ENCODE peak calls at places on chromosome 17, in nine cellular contexts. P is PC-3; I is kidney tubule cell; O is heart right ventricle; H is NCI-H1105 treated with DMSO at 0.1 percent for 48 hours; D is cardiac fibroblast; N is stimulated activated CD4-positive, alpha-beta T cell treated with anti-CD3 and anti-CD28 coated beads, Interleukin-4, amount 100 ng/mL, for 4 hours; W is islet precursor cell; F is type B pancreatic cell. A is an unnamed sample.
A peak's percentile ranks its signal among the peaks of the same experiment; 100 is the strongest.

GRCh38 chr17:75430159-75430748 is 24.8 kb upstream of the GRB2 start:
- DNase-seq in P (peak; percentile 19), I (peak; percentile 91), O (no peak), H (no peak), D (peak; percentile 34), N (no peak), W (peak; percentile 97), F (no peak), A (no peak)

GRCh38 chr17:39622380-39623006 is 4.3 kb upstream of the PPP1R1B start:
- DNase-seq in P (peak; percentile 21), I (no peak), O (no peak), H (no peak), D (no peak), N (no peak), W (no peak), F (no peak), A (no peak)

GRCh38 chr17:27475981-27476895 is 20.0 kb downstream of the KSR1 start:
- DNase-seq in P (no peak), I (no peak), O (no peak), H (no peak), D (no peak), N (no peak), W (no peak), F (no peak), A (no peak)

GRCh38 chr17:57355090-57355859 is 99.0 kb downstream of the MSI2 start:
- DNase-seq in P (no peak), I (no peak), O (no peak), H (no peak), D (no peak), N (no peak), W (no peak), F (no peak), A (no peak)

GRCh38 chr17:74012465-74012864 is 191.0 kb upstream of the RPL38 start:
- DNase-seq in P (no peak), I (no peak), O (no peak), H (peak; percentile 66), D (no peak), N (no peak), W (no peak), F (no peak), A (no peak)

GRCh38 chr17:69592692-69593350 is 178.3 kb downstream of the MAP2K6 start:
- DNase-seq in P (no peak), I (no peak), O (no peak), H (no peak), D (peak; percentile 82), N (no peak), W (no peak), F (no peak), A (no peak)

GRCh38 chr17:46977348-46977747 is 1.7 kb downstream of the RPRML start:
- DNase-seq in P (peak; percentile 72), I (peak; percentile 58), O (no peak), H (peak; percentile 11), D (no peak), N (no peak), W (peak; percentile 97), F (no peak), A (peak; percentile 53)

GRCh38 chr17:45900136-45900535 is 5.8 kb downstream of the MAPT start:
- DNase-seq in P (no peak), I (no peak), O (no peak), H (no peak), D (no peak), N (no peak), W (no peak), F (no peak), A (no peak)

GRCh38 chr17:31008374-31009035 is 37.7 kb downstream of the RNF135 start:
- DNase-seq in P (peak; percentile 42), I (peak; percentile 67), O (peak; percentile 70), H (peak; percentile 57), D (peak; percentile 67), N (peak; percentile 49), W (peak; percentile 92), F (peak; percentile 76), A (peak; percentile 27)

GRCh38 chr17:35797918-35798317 is 2.5 kb upstream of the MMP28 start:
- DNase-seq in P (no peak), I (no peak), O (no peak), H (no peak), D (no peak), N (no peak), W (no peak), F (no peak), A (no peak)

GRCh38 chr17:65994679-65995078 is 197.3 kb downstream of the CEP112 start:
- DNase-seq in P (no peak), I (no peak), O (no peak), H (no peak), D (no peak), N (no peak), W (no peak), F (no peak), A (no peak)

A was measured in bronchial epithelial cell.